ENCODE peak calls at places on chromosome 3, in seven cellular contexts. Q is endodermal cell, H is fibroblast of pulmonary artery, G is right atrium auricular region, B is breast epithelium, I is adipocyte, F is neural progenitor cell. W is an unnamed sample.

GRCh38 chr3:175411405-175411804 is 552.3 kb downstream of the NAALADL2 start:
- DNase-seq in Q (no peak), H (no peak), G (no peak), B (no peak), I (peak; percentile 75), F (no peak), W (no peak)

GRCh38 chr3:124620600-124621063 is 109.6 kb upstream of the UMPS start:
- DNase-seq in Q (peak; percentile 74), H (peak; percentile 36), G (no peak), B (no peak), I (no peak), F (no peak), W (peak; percentile 68)

GRCh38 chr3:37347941-37348340 is 173.6 kb upstream of the LRRFIP2 start:
- DNase-seq in Q (no peak), H (no peak), G (no peak), B (no peak), I (no peak), F (no peak), W (no peak)

GRCh38 chr3:6806991-6807390 is 53.9 kb upstream of the GRM7 start:
- DNase-seq in Q (no peak), H (no peak), G (no peak), B (no peak), I (no peak), F (no peak), W (no peak)

GRCh38 chr3:94162700-94163099 is 99.8 kb downstream of the NSUN3 start:
- DNase-seq in Q (peak; percentile 57), H (peak; percentile 36), G (no peak), B (no peak), I (no peak), F (no peak), W (no peak)

GRCh38 chr3:72903004-72903403 is 15.2 kb downstream of the GXYLT2 start:
- DNase-seq in Q (no peak), H (peak; percentile 74), G (no peak), B (no peak), I (peak; percentile 81), F (no peak), W (no peak)

GRCh38 chr3:146166450-146167222 is 5.7 kb upstream of the PLOD2 start:
- DNase-seq in Q (no peak), H (peak; percentile 83), G (no peak), B (no peak), I (peak; percentile 86), F (no peak), W (no peak)

GRCh38 chr3:133568294-133569014 is 5.0 kb upstream of the CDV3 start:
- DNase-seq in Q (no peak), H (peak; percentile 65), G (peak; percentile 43), B (no peak), I (peak; percentile 66), F (no peak), W (no peak)

GRCh38 chr3:181461381-181461780 is 250.3 kb upstream of the SOX2 start:
- DNase-seq in Q (no peak), H (no peak), G (no peak), B (no peak), I (no peak), F (no peak), W (no peak)

GRCh38 chr3:23712656-23713559 is 92.8 kb upstream of the UBE2E1 start:
- DNase-seq in Q (peak; percentile 91), H (peak; percentile 89), G (peak; percentile 77), B (no peak), I (peak; percentile 61), F (peak; percentile 86), W (no peak)

GRCh38 chr3:141448606-141449216 is 38.1 kb upstream of the RASA2 start:
- DNase-seq in Q (no peak), H (peak; percentile 52), G (no peak), B (no peak), I (peak; percentile 75), F (no peak), W (no peak)

GRCh38 chr3:41900265-41900664 is 61.6 kb downstream of the ULK4 start:
- DNase-seq in Q (peak; percentile 41), H (peak; percentile 37), G (no peak), B (no peak), I (peak; percentile 21), F (peak; percentile 16), W (no peak)

GRCh38 chr3:14130707-14131106 is 5.9 kb downstream of the TMEM43 start:
- DNase-seq in Q (no peak), H (no peak), G (no peak), B (no peak), I (no peak), F (no peak), W (no peak)

GRCh38 chr3:29581311-29581710 is 300.4 kb downstream of the RBMS3 start:
- DNase-seq in Q (no peak), H (no peak), G (no peak), B (no peak), I (no peak), F (no peak), W (no peak)

GRCh38 chr3:66320390-66320789 is 99.6 kb downstream of the SLC25A26 start:
- DNase-seq in Q (no peak), H (no peak), G (no peak), B (no peak), I (no peak), F (no peak), W (no peak)

GRCh38 chr3:33075996-33076395 is 20.9 kb downstream of the GLB1 start:
- DNase-seq in Q (peak; percentile 16), H (peak; percentile 34), G (no peak), B (no peak), I (peak; percentile 36), F (no peak), W (no peak)

GRCh38 chr3:150409125-150409526 is 1.0 kb downstream of the TSC22D2 start:
- DNase-seq in Q (no peak), H (no peak), G (no peak), B (no peak), I (no peak), F (no peak), W (no peak)

GRCh38 chr3:14884665-14885064 is 62.7 kb upstream of the NR2C2 start:
- DNase-seq in Q (no peak), H (no peak), G (no peak), B (no peak), I (no peak), F (no peak), W (no peak)

GRCh38 chr3:43087249-43087776 is 18.6 kb downstream of the POMGNT2 start:
- DNase-seq in Q (peak; percentile 68), H (no peak), G (no peak), B (no peak), I (no peak), F (no peak), W (no peak)

GRCh38 chr3:23368731-23369130 is 165.6 kb downstream of the UBE2E2 start:
- DNase-seq in Q (no peak), H (no peak), G (no peak), B (no peak), I (peak; percentile 64), F (no peak), W (no peak)

GRCh38 chr3:146746190-146746589 is 141.0 kb upstream of the PLSCR5 start:
- DNase-seq in Q (no peak), H (peak; percentile 59), G (no peak), B (no peak), I (peak; percentile 42), F (no peak), W (no peak)

GRCh38 chr3:55485208-55485791 is 1.8 kb downstream of the WNT5A start:
- DNase-seq in Q (peak; percentile 93), H (peak; percentile 89), G (peak; percentile 79), B (peak; percentile 54), I (peak; percentile 96), F (peak; percentile 94), W (peak; percentile 92)

GRCh38 chr3:30221622-30222021 is 384.8 kb upstream of the TGFBR2 start:
- DNase-seq in Q (no peak), H (no peak), G (no peak), B (no peak), I (no peak), F (no peak), W (no peak)

GRCh38 chr3:53252105-53252946 is 3.5 kb downstream of the TKT start:
- DNase-seq in Q (no peak), H (peak; percentile 35), G (no peak), B (no peak), I (no peak), F (no peak), W (no peak)
- H3K4me3 ChIP-seq in Q (peak overlapping the region; percentile 96), H (peak overlapping the region; percentile 97), G (no peak overlapping the region), B (no peak overlapping the region), I (peak overlapping the region; percentile 99), F (no peak overlapping the region), W (no peak overlapping the region)

DNA sequence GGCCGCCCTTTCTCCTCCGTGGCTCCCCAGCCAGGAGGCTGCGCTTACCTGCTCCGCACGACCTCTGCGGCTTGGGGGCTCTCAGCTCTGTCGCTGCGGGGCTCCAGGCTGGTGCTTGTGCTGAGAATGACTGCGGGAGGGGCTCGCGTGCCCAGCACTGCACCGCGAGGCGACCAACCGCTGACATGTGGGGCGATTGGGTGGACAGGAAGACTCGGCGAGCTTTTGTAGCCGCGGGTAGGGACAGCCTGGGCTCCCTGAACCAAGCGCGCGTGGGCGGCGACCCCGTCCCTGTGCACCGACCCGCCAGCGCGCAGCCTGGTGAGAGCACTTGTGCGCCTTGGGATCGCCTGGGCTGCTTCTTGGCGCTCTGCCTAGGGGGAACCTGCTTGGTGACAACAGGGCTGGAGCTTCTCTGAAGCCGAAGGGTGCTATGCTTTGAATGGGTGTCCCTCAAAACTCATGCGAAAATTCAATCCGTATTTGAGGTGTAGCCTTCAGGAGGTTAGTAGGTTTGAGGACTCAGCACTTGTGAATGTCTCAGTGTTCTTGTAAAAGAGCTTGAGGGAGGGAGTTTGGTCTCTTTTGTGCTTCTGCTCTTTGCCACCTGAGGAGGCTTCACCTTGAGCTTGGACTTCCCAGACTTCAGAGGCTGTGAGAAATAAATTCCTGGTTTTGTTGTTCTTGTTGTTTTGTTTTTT is 50.4 kb downstream of the IL12A start:
- DNase-seq in Q (peak; percentile 79), H (no peak), G (no peak), B (peak; percentile 24), I (peak; percentile 51), F (peak; percentile 51), W (peak; percentile 85)
- H3K4me3 ChIP-seq in Q (peak overlapping the region; percentile 71), H (peak overlapping the region; percentile 40), G (no peak overlapping the region), B (peak overlapping the region; percentile 59), I (peak overlapping the region; percentile 72), F (peak overlapping the region; percentile 46), W (no peak overlapping the region)

GRCh38 chr3:195808741-195809290 is 2.9 kb downstream of the MUC4 start:
- DNase-seq in Q (peak; percentile 50), H (no peak), G (no peak), B (no peak), I (no peak), F (no peak), W (no peak)
- H3K4me3 ChIP-seq in Q (no peak overlapping the region), H (no peak overlapping the region), G (no peak overlapping the region), B (no peak overlapping the region), I (no peak overlapping the region), F (no peak overlapping the region), W (no peak overlapping the region)

DNA sequence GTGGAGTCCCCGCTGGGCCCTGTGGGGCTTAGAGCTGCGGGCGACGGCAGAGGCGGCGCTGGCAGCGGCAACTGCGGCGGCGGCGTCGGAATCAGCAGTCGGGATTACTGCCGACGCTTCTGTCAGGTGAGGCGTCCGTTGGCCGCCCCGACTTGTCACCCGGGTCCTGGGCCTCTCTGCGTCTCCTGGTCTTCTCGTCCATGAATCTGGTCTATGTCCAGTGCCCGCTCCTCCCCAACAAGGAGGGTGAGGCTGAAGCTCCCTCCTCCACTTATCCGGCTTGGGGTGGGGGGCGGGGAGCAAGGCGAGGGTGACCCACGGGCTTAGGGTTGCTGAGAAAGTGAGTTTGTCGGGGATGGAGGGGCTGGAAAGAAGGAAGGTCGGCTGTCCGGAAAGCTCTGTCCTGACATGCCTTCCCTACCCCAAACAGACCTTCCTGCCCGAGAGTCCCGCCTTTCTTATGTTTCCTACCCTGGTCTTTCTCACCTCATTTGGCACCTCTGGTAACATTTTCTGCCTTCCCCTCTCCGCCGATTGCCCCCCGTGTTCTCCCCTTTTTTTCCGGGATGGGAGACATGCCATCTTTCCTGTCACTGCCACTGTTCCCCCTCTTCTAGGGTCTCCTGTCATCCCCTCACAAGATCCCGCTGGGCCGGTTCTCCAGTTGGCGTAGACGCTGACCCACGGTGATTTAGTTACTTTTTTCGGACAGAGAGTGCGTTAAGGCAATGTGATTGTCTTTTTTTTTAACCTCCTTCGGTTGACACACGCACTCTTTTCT is 515 bp downstream of the ZNF654 start:
- DNase-seq in Q (no peak), H (no peak), G (no peak), B (no peak), I (peak; percentile 55), F (peak; percentile 47), W (peak; percentile 39)
- H3K4me3 ChIP-seq in Q (peak overlapping the region; percentile 98), H (peak overlapping the region; percentile 92), G (peak overlapping the region; percentile 98), B (peak overlapping the region; percentile 86), I (peak overlapping the region; percentile 99), F (peak overlapping the region; percentile 92), W (peak overlapping the region; percentile 98)

W was measured in upper lobe of left lung.